ENCODE peak calls at places on chromosomes 11 and 22, in eight cellular contexts. One of them, this sample, is unnamed.

GRCh38 chr22:30905696-30906341 is 62.8 kb downstream of the MORC2 start:
- DNase-seq in thoracic aorta: no peak
- DNase-seq in H9: no peak
- DNase-seq in stimulated activated CD4-positive, alpha-beta T cell treated with anti-CD3 and anti-CD28 coated beads, Interleukin-4, amount 100 ng/mL, for 4 hours: no peak
- DNase-seq in kidney epithelial cell: no peak
- DNase-seq in skeletal muscle cell: no peak
- DNase-seq in GM06990: no peak
- DNase-seq in NCI-H1930: no peak
- DNase-seq in this sample: peak

GRCh38 chr22:32411388-32411787 is 659 bp downstream of the RTCB start:
- DNase-seq in thoracic aorta: no peak
- DNase-seq in H9: no peak
- DNase-seq in stimulated activated CD4-positive, alpha-beta T cell treated with anti-CD3 and anti-CD28 coated beads, Interleukin-4, amount 100 ng/mL, for 4 hours: peak
- DNase-seq in kidney epithelial cell: no peak
- DNase-seq in skeletal muscle cell: no peak
- DNase-seq in GM06990: no peak
- DNase-seq in NCI-H1930: no peak
- DNase-seq in this sample: no peak

GRCh38 chr11:117279711-117280376 is 11.3 kb upstream of the BACE1-AS start:
- DNase-seq in thoracic aorta: no peak
- DNase-seq in H9: no peak
- DNase-seq in stimulated activated CD4-positive, alpha-beta T cell treated with anti-CD3 and anti-CD28 coated beads, Interleukin-4, amount 100 ng/mL, for 4 hours: no peak
- DNase-seq in kidney epithelial cell: no peak
- DNase-seq in skeletal muscle cell: no peak
- DNase-seq in GM06990: no peak
- DNase-seq in NCI-H1930: no peak
- DNase-seq in this sample: no peak

GRCh38 chr11:83671295-83671694 is 385.1 kb upstream of the CCDC90B start:
- DNase-seq in thoracic aorta: no peak
- DNase-seq in H9: no peak
- DNase-seq in stimulated activated CD4-positive, alpha-beta T cell treated with anti-CD3 and anti-CD28 coated beads, Interleukin-4, amount 100 ng/mL, for 4 hours: no peak
- DNase-seq in kidney epithelial cell: no peak
- DNase-seq in skeletal muscle cell: no peak
- DNase-seq in GM06990: no peak
- DNase-seq in NCI-H1930: no peak
- DNase-seq in this sample: no peak

GRCh38 chr22:27597703-27598444 is 203.7 kb downstream of the MN1 start:
- DNase-seq in thoracic aorta: no peak
- DNase-seq in H9: no peak
- DNase-seq in stimulated activated CD4-positive, alpha-beta T cell treated with anti-CD3 and anti-CD28 coated beads, Interleukin-4, amount 100 ng/mL, for 4 hours: no peak
- DNase-seq in kidney epithelial cell: no peak
- DNase-seq in skeletal muscle cell: no peak
- DNase-seq in GM06990: no peak
- DNase-seq in NCI-H1930: no peak
- DNase-seq in this sample: no peak

GRCh38 chr11:64126796-64127195 is 39.1 kb downstream of the MACROD1 start:
- DNase-seq in thoracic aorta: no peak
- DNase-seq in H9: no peak
- DNase-seq in stimulated activated CD4-positive, alpha-beta T cell treated with anti-CD3 and anti-CD28 coated beads, Interleukin-4, amount 100 ng/mL, for 4 hours: no peak
- DNase-seq in kidney epithelial cell: no peak
- DNase-seq in skeletal muscle cell: no peak
- DNase-seq in GM06990: no peak
- DNase-seq in NCI-H1930: no peak
- DNase-seq in this sample: no peak

GRCh38 chr11:70002433-70002832 is 75.7 kb upstream of the ANO1 start:
- DNase-seq in thoracic aorta: no peak
- DNase-seq in H9: no peak
- DNase-seq in stimulated activated CD4-positive, alpha-beta T cell treated with anti-CD3 and anti-CD28 coated beads, Interleukin-4, amount 100 ng/mL, for 4 hours: no peak
- DNase-seq in kidney epithelial cell: no peak
- DNase-seq in skeletal muscle cell: no peak
- DNase-seq in GM06990: no peak
- DNase-seq in NCI-H1930: no peak
- DNase-seq in this sample: no peak

GRCh38 chr11:25628030-25628429 is 703.9 kb upstream of the ANO3 start:
- DNase-seq in thoracic aorta: no peak
- DNase-seq in H9: no peak
- DNase-seq in stimulated activated CD4-positive, alpha-beta T cell treated with anti-CD3 and anti-CD28 coated beads, Interleukin-4, amount 100 ng/mL, for 4 hours: no peak
- DNase-seq in kidney epithelial cell: no peak
- DNase-seq in skeletal muscle cell: no peak
- DNase-seq in GM06990: no peak
- DNase-seq in NCI-H1930: no peak
- DNase-seq in this sample: no peak

GRCh38 chr11:119758291-119758690 is 29.3 kb upstream of the NECTIN1 start:
- DNase-seq in thoracic aorta: no peak
- DNase-seq in H9: no peak
- DNase-seq in stimulated activated CD4-positive, alpha-beta T cell treated with anti-CD3 and anti-CD28 coated beads, Interleukin-4, amount 100 ng/mL, for 4 hours: no peak
- DNase-seq in kidney epithelial cell: no peak
- DNase-seq in skeletal muscle cell: peak
- DNase-seq in GM06990: no peak
- DNase-seq in NCI-H1930: no peak
- DNase-seq in this sample: no peak

GRCh38 chr11:13602844-13603243 is 65.6 kb upstream of the FAR1 start:
- DNase-seq in thoracic aorta: no peak
- DNase-seq in H9: peak
- DNase-seq in stimulated activated CD4-positive, alpha-beta T cell treated with anti-CD3 and anti-CD28 coated beads, Interleukin-4, amount 100 ng/mL, for 4 hours: no peak
- DNase-seq in kidney epithelial cell: no peak
- DNase-seq in skeletal muscle cell: no peak
- DNase-seq in GM06990: no peak
- DNase-seq in NCI-H1930: no peak
- DNase-seq in this sample: no peak

GRCh38 chr11:134579709-134580634 is 167.9 kb upstream of the B3GAT1 start:
- DNase-seq in thoracic aorta: no peak
- DNase-seq in H9: peak
- DNase-seq in stimulated activated CD4-positive, alpha-beta T cell treated with anti-CD3 and anti-CD28 coated beads, Interleukin-4, amount 100 ng/mL, for 4 hours: no peak
- DNase-seq in kidney epithelial cell: no peak
- DNase-seq in skeletal muscle cell: no peak
- DNase-seq in GM06990: no peak
- DNase-seq in NCI-H1930: no peak
- DNase-seq in this sample: no peak

GRCh38 chr11:75344761-75345454 is 6.6 kb downstream of the ARRB1 start:
- DNase-seq in thoracic aorta: no peak
- DNase-seq in H9: no peak
- DNase-seq in stimulated activated CD4-positive, alpha-beta T cell treated with anti-CD3 and anti-CD28 coated beads, Interleukin-4, amount 100 ng/mL, for 4 hours: no peak
- DNase-seq in kidney epithelial cell: no peak
- DNase-seq in skeletal muscle cell: no peak
- DNase-seq in GM06990: no peak
- DNase-seq in NCI-H1930: no peak
- DNase-seq in this sample: no peak

GRCh38 chr11:75140269-75141138 is 10.4 kb upstream of the SLCO2B1 start:
- DNase-seq in thoracic aorta: no peak
- DNase-seq in H9: peak
- DNase-seq in stimulated activated CD4-positive, alpha-beta T cell treated with anti-CD3 and anti-CD28 coated beads, Interleukin-4, amount 100 ng/mL, for 4 hours: peak
- DNase-seq in kidney epithelial cell: no peak
- DNase-seq in skeletal muscle cell: no peak
- DNase-seq in GM06990: peak
- DNase-seq in NCI-H1930: peak
- DNase-seq in this sample: peak

This sample was measured in upper lobe of left lung.